ENCODE peak calls at places on chromosomes 11 and 22, in eight cellular contexts. One of them, this sample, is unnamed.

GRCh38 chr11:128424867-128425285 is 162.5 kb downstream of the ETS1 start:
- DNase-seq in hepatic stellate cell: peak; percentile 48
- DNase-seq in myocyte: peak; percentile 72
- DNase-seq in AML-193: no peak
- DNase-seq in HT1080: no peak
- DNase-seq in WERI-Rb-1: no peak
- DNase-seq in SJSA1: no peak
- DNase-seq in kidney: peak; percentile 57
- DNase-seq in this sample: no peak

GRCh38 chr11:1870721-1871466 is 18.0 kb downstream of the LSP1 start:
- DNase-seq in kidney: peak; percentile 68
- DNase-seq in WERI-Rb-1: no peak
- DNase-seq in HT1080: no peak
- DNase-seq in AML-193: no peak
- DNase-seq in myocyte: peak; percentile 76
- DNase-seq in SJSA1: peak; percentile 78
- DNase-seq in hepatic stellate cell: no peak
- DNase-seq in this sample: no peak

GRCh38 chr22:20937031-20937793 is 20.0 kb downstream of the CRKL start:
- DNase-seq in SJSA1: no peak
- DNase-seq in myocyte: no peak
- DNase-seq in hepatic stellate cell: no peak
- DNase-seq in WERI-Rb-1: no peak
- DNase-seq in AML-193: no peak
- DNase-seq in kidney: no peak
- DNase-seq in HT1080: no peak
- DNase-seq in this sample: no peak

GRCh38 chr22:45006873-45007246 is 2.9 kb downstream of the PHF21B start:
- DNase-seq in SJSA1: no peak
- DNase-seq in myocyte: peak; percentile 2
- DNase-seq in AML-193: no peak
- DNase-seq in hepatic stellate cell: no peak
- DNase-seq in WERI-Rb-1: peak; percentile 74
- DNase-seq in kidney: no peak
- DNase-seq in HT1080: no peak
- DNase-seq in this sample: no peak

GRCh38 chr11:27008811-27009535 is 15.1 kb downstream of the FIBIN start:
- DNase-seq in HT1080: no peak
- DNase-seq in SJSA1: no peak
- DNase-seq in myocyte: no peak
- DNase-seq in WERI-Rb-1: no peak
- DNase-seq in hepatic stellate cell: no peak
- DNase-seq in AML-193: no peak
- DNase-seq in kidney: no peak
- DNase-seq in this sample: no peak

GRCh38 chr11:844693-845644 is 2.3 kb downstream of the TSPAN4 start:
- DNase-seq in AML-193: peak; percentile 12
- DNase-seq in WERI-Rb-1: peak; percentile 67
- DNase-seq in SJSA1: peak; percentile 86
- DNase-seq in hepatic stellate cell: peak; percentile 86
- DNase-seq in myocyte: peak; percentile 85
- DNase-seq in HT1080: peak; percentile 92
- DNase-seq in kidney: peak; percentile 98
- DNase-seq in this sample: peak; percentile 24

GRCh38 chr11:18934195-18934808 is 4.9 kb downstream of the MRGPRX1 start:
- DNase-seq in AML-193: no peak
- DNase-seq in SJSA1: no peak
- DNase-seq in HT1080: no peak
- DNase-seq in hepatic stellate cell: no peak
- DNase-seq in kidney: no peak
- DNase-seq in WERI-Rb-1: no peak
- DNase-seq in myocyte: no peak
- DNase-seq in this sample: no peak

GRCh38 chr11:121482231-121483129 is 29.7 kb upstream of the SORL1-AS1 start:
- DNase-seq in WERI-Rb-1: no peak
- DNase-seq in SJSA1: no peak
- DNase-seq in myocyte: no peak
- DNase-seq in HT1080: peak; percentile 87
- DNase-seq in AML-193: peak; percentile 87
- DNase-seq in hepatic stellate cell: no peak
- DNase-seq in kidney: no peak
- DNase-seq in this sample: peak; percentile 78

GRCh38 chr11:68025047-68025446 is 5.4 kb upstream of the NDUFS8 start:
- DNase-seq in kidney: no peak
- DNase-seq in hepatic stellate cell: no peak
- DNase-seq in myocyte: no peak
- DNase-seq in WERI-Rb-1: peak; percentile 43
- DNase-seq in HT1080: no peak
- DNase-seq in AML-193: no peak
- DNase-seq in SJSA1: no peak
- DNase-seq in this sample: no peak

GRCh38 chr11:85776951-85777602 is 33.9 kb downstream of the SYTL2 start:
- DNase-seq in myocyte: no peak
- DNase-seq in SJSA1: no peak
- DNase-seq in AML-193: no peak
- DNase-seq in HT1080: peak; percentile 59
- DNase-seq in hepatic stellate cell: no peak
- DNase-seq in WERI-Rb-1: no peak
- DNase-seq in kidney: no peak
- DNase-seq in this sample: no peak

GRCh38 chr11:80096736-80097135 is 655.9 kb upstream of the TENM4 start:
- DNase-seq in AML-193: no peak
- DNase-seq in WERI-Rb-1: no peak
- DNase-seq in SJSA1: peak; percentile 42
- DNase-seq in HT1080: peak; percentile 89
- DNase-seq in hepatic stellate cell: peak; percentile 76
- DNase-seq in myocyte: peak; percentile 81
- DNase-seq in kidney: no peak
- DNase-seq in this sample: no peak

This sample was measured in GF-D8.